ENCODE peak calls at places on chromosomes 12 and 14, in six cellular contexts. One of them, this sample, is unnamed.

GRCh38 chr12:7042847-7043246 is 17.7 kb upstream of the C1S start:
- DNase-seq in Calu3: no peak
- DNase-seq in NB4: peak; percentile 70
- DNase-seq in foreskin fibroblast: peak; percentile 58
- DNase-seq in bronchial epithelial cell: peak; percentile 71
- DNase-seq in trophoblast cell: peak; percentile 58
- DNase-seq in this sample: no peak

GRCh38 chr12:53063708-53064612 is 14.1 kb downstream of the TNS2 start:
- DNase-seq in Calu3: no peak
- DNase-seq in NB4: no peak
- DNase-seq in foreskin fibroblast: peak; percentile 96
- DNase-seq in bronchial epithelial cell: no peak
- DNase-seq in trophoblast cell: no peak
- DNase-seq in this sample: no peak

GRCh38 chr12:20492251-20492728 is 124.0 kb downstream of the PDE3A start:
- DNase-seq in Calu3: peak; percentile 38
- DNase-seq in NB4: peak; percentile 99
- DNase-seq in foreskin fibroblast: peak; percentile 61
- DNase-seq in bronchial epithelial cell: peak; percentile 63
- DNase-seq in trophoblast cell: no peak
- DNase-seq in this sample: peak; percentile 51

GRCh38 chr12:8914716-8915526 is 612 bp downstream of the PHC1 start:
- DNase-seq in Calu3: peak; percentile 53
- DNase-seq in NB4: peak; percentile 65
- DNase-seq in foreskin fibroblast: peak; percentile 65
- DNase-seq in bronchial epithelial cell: peak; percentile 53
- DNase-seq in trophoblast cell: peak; percentile 68
- DNase-seq in this sample: peak; percentile 31

GRCh38 chr14:61178226-61179060 is 102.7 kb downstream of the TMEM30B start:
- DNase-seq in Calu3: peak; percentile 70
- DNase-seq in NB4: no peak
- DNase-seq in foreskin fibroblast: peak; percentile 95
- DNase-seq in bronchial epithelial cell: peak; percentile 95
- DNase-seq in trophoblast cell: peak; percentile 79
- DNase-seq in this sample: peak; percentile 95

GRCh38 chr12:48765753-48766162 is 23.1 kb downstream of the ADCY6 start:
- DNase-seq in Calu3: no peak
- DNase-seq in NB4: peak; percentile 88
- DNase-seq in foreskin fibroblast: peak; percentile 60
- DNase-seq in bronchial epithelial cell: no peak
- DNase-seq in trophoblast cell: no peak
- DNase-seq in this sample: no peak

GRCh38 chr12:68482660-68483059 is 128.0 kb upstream of the RAP1B start:
- DNase-seq in Calu3: no peak
- DNase-seq in NB4: no peak
- DNase-seq in foreskin fibroblast: peak; percentile 24
- DNase-seq in bronchial epithelial cell: peak; percentile 90
- DNase-seq in trophoblast cell: no peak
- DNase-seq in this sample: no peak

GRCh38 chr14:22555573-22556011 is 33.4 kb downstream of the DAD1 start:
- DNase-seq in Calu3: no peak
- DNase-seq in NB4: peak; percentile 83
- DNase-seq in foreskin fibroblast: no peak
- DNase-seq in bronchial epithelial cell: peak; percentile 79
- DNase-seq in trophoblast cell: no peak
- DNase-seq in this sample: no peak

GRCh38 chr12:29286081-29286800 is 94.7 kb downstream of the ERGIC2 start:
- DNase-seq in Calu3: no peak
- DNase-seq in NB4: no peak
- DNase-seq in foreskin fibroblast: peak; percentile 73
- DNase-seq in bronchial epithelial cell: no peak
- DNase-seq in trophoblast cell: peak; percentile 28
- DNase-seq in this sample: peak; percentile 35

GRCh38 chr12:31228811-31229792 is 96.8 kb downstream of the SINHCAF start:
- DNase-seq in Calu3: no peak
- DNase-seq in NB4: no peak
- DNase-seq in foreskin fibroblast: no peak
- DNase-seq in bronchial epithelial cell: no peak
- DNase-seq in trophoblast cell: no peak
- DNase-seq in this sample: no peak

GRCh38 chr12:19954163-19954562 is 414.2 kb upstream of the PDE3A start:
- DNase-seq in Calu3: no peak
- DNase-seq in NB4: no peak
- DNase-seq in foreskin fibroblast: no peak
- DNase-seq in bronchial epithelial cell: no peak
- DNase-seq in trophoblast cell: no peak
- DNase-seq in this sample: no peak

GRCh38 chr12:59459966-59460365 is 135.9 kb upstream of the SLC16A7 start:
- DNase-seq in Calu3: no peak
- DNase-seq in NB4: no peak
- DNase-seq in foreskin fibroblast: peak; percentile 62
- DNase-seq in bronchial epithelial cell: peak; percentile 23
- DNase-seq in trophoblast cell: no peak
- DNase-seq in this sample: peak; percentile 47

GRCh38 chr12:77734489-77734888 is 96.2 kb upstream of the NAV3 start:
- DNase-seq in Calu3: no peak
- DNase-seq in NB4: no peak
- DNase-seq in foreskin fibroblast: peak; percentile 73
- DNase-seq in bronchial epithelial cell: no peak
- DNase-seq in trophoblast cell: no peak
- DNase-seq in this sample: no peak

GRCh38 chr12:113573148-113573547 is 101.5 kb upstream of the LHX5 start:
- DNase-seq in Calu3: no peak
- DNase-seq in NB4: no peak
- DNase-seq in foreskin fibroblast: no peak
- DNase-seq in bronchial epithelial cell: no peak
- DNase-seq in trophoblast cell: no peak
- DNase-seq in this sample: no peak

GRCh38 chr12:124504273-124505000 is 63.0 kb downstream of the NCOR2 start:
- DNase-seq in Calu3: no peak
- DNase-seq in NB4: peak; percentile 47
- DNase-seq in foreskin fibroblast: no peak
- DNase-seq in bronchial epithelial cell: no peak
- DNase-seq in trophoblast cell: peak; percentile 19
- DNase-seq in this sample: no peak

GRCh38 chr14:91509083-91509877 is 830 bp downstream of the PPP4R3A start:
- DNase-seq in Calu3: peak; percentile 37
- DNase-seq in NB4: peak; percentile 59
- DNase-seq in foreskin fibroblast: peak; percentile 35
- DNase-seq in bronchial epithelial cell: peak; percentile 26
- DNase-seq in trophoblast cell: peak; percentile 20
- DNase-seq in this sample: no peak

GRCh38 chr14:60760648-60761364 is 26.2 kb downstream of the MNAT1 start:
- DNase-seq in Calu3: peak; percentile 52
- DNase-seq in NB4: no peak
- DNase-seq in foreskin fibroblast: no peak
- DNase-seq in bronchial epithelial cell: peak; percentile 84
- DNase-seq in trophoblast cell: peak; percentile 10
- DNase-seq in this sample: no peak

GRCh38 chr12:116559330-116560080 is at the start of gene MAP1LC3B2:
- DNase-seq in Calu3: peak; percentile 46
- DNase-seq in NB4: peak; percentile 100
- DNase-seq in foreskin fibroblast: peak; percentile 54
- DNase-seq in bronchial epithelial cell: peak; percentile 87
- DNase-seq in trophoblast cell: peak; percentile 19
- DNase-seq in this sample: no peak

GRCh38 chr14:88044129-88044727 is 39.3 kb downstream of the GPR65 start:
- DNase-seq in Calu3: peak; percentile 26
- DNase-seq in NB4: no peak
- DNase-seq in foreskin fibroblast: no peak
- DNase-seq in bronchial epithelial cell: peak; percentile 78
- DNase-seq in trophoblast cell: no peak
- DNase-seq in this sample: no peak

GRCh38 chr12:50246873-50247612 is 36.3 kb downstream of the LIMA1 start:
- DNase-seq in Calu3: peak; percentile 63
- DNase-seq in NB4: peak; percentile 75
- DNase-seq in foreskin fibroblast: peak; percentile 99
- DNase-seq in bronchial epithelial cell: peak; percentile 99
- DNase-seq in trophoblast cell: peak; percentile 90
- DNase-seq in this sample: peak; percentile 99